ENCODE peak calls at places on chromosome 20, in nine cellular contexts. M is GM12891, J is NB4, B is Peyer's patch, N is IMR-90, Y is GM12892, W is A549, K is uterus, Z is tibial nerve. I is an unnamed sample.

GRCh38 chr20:48618052-48618451 is 209.7 kb downstream of the PREX1 start:
- DNase-seq in M (no peak), J (no peak), B (no peak), N (no peak), Y (no peak), W (no peak), K (no peak), Z (no peak), I (no peak)

GRCh38 chr20:49347156-49347555 is 69.3 kb upstream of the ZNFX1 start:
- DNase-seq in M (no peak), J (no peak), B (no peak), N (no peak), Y (no peak), W (no peak), K (no peak), Z (no peak), I (no peak)

GRCh38 chr20:44614525-44614924 is 32.1 kb downstream of the PKIG start:
- DNase-seq in M (no peak), J (no peak), B (no peak), N (no peak), Y (no peak), W (no peak), K (no peak), Z (no peak), I (no peak)

GRCh38 chr20:54491443-54491842 is 16.1 kb downstream of the DOK5 start:
- DNase-seq in M (no peak), J (no peak), B (no peak), N (no peak), Y (no peak), W (no peak), K (no peak), Z (no peak), I (no peak)

GRCh38 chr20:3716195-3716834 is 3.9 kb upstream of the SIGLEC1 start:
- DNase-seq in M (no peak), J (peak; percentile 77), B (no peak), N (peak; percentile 37), Y (no peak), W (peak; percentile 73), K (no peak), Z (no peak), I (peak; percentile 59)

GRCh38 chr20:57049298-57049697 is 217.1 kb downstream of the BMP7 start:
- DNase-seq in M (no peak), J (no peak), B (no peak), N (no peak), Y (no peak), W (no peak), K (no peak), Z (no peak), I (no peak)

GRCh38 chr20:51533291-51534172 is 9.0 kb downstream of the NFATC2 start:
- DNase-seq in M (no peak), J (no peak), B (no peak), N (peak; percentile 69), Y (no peak), W (peak; percentile 25), K (no peak), Z (no peak), I (no peak)

GRCh38 chr20:58636983-58637421 is 14.1 kb upstream of the STX16 start:
- DNase-seq in M (no peak), J (no peak), B (no peak), N (no peak), Y (no peak), W (no peak), K (peak; percentile 12), Z (no peak), I (no peak)

GRCh38 chr20:21499641-21500040 is 14.2 kb downstream of the NKX2-2 start:
- DNase-seq in M (no peak), J (no peak), B (no peak), N (no peak), Y (no peak), W (no peak), K (no peak), Z (no peak), I (no peak)

GRCh38 chr20:4656491-4656890 is 65.2 kb upstream of the PRND start:
- DNase-seq in M (no peak), J (no peak), B (no peak), N (peak; percentile 4), Y (no peak), W (no peak), K (no peak), Z (no peak), I (no peak)

GRCh38 chr20:45918182-45918737 is 6.3 kb upstream of the PLTP start:
- DNase-seq in M (no peak), J (no peak), B (no peak), N (peak; percentile 77), Y (no peak), W (no peak), K (no peak), Z (no peak), I (no peak)
- TF ChIP-seq POLR2A in M (no peak), J (no peak), B (no peak), N (no peak), Y (no peak), W (no peak), K (no peak), Z (no peak), I (no peak)

DNA sequence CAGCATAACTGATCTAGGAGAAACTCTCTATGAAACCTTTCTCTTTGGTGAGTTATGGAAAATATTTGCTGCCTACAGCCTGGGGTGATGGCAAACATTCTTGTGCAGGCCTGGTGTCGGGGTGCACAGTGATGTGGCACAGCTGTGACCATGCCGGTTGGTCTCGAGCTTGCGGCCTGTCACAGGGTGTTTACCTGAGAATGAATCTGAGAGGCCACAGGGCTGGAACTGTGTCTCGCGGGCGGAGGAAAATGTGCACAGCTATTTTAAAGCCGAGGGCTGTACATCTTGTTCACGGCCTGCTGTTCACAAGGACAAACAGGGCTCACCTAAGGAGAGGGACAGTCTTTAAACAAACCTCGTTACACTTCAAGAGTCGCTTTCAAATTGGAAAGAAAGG is 69.3 kb upstream of the FOXA2 start:
- DNase-seq in M (no peak), J (no peak), B (no peak), N (no peak), Y (no peak), W (no peak), K (no peak), Z (no peak), I (no peak)
- TF ChIP-seq POLR2A in M (no peak), J (no peak), B (no peak), N (no peak), Y (no peak), W (no peak), K (no peak), Z (no peak), I (no peak)

GRCh38 chr20:40687384-40688128 is 1.5 kb downstream of the MAFB start:
- DNase-seq in M (no peak), J (no peak), B (no peak), N (no peak), Y (no peak), W (no peak), K (peak; percentile 38), Z (no peak), I (no peak)
- TF ChIP-seq POLR2A in M (no peak), J (no peak), B (no peak), N (no peak), Y (no peak), W (no peak), K (peak; percentile 17), Z (no peak), I (no peak)

GRCh38 chr20:62896526-62896925 is 29.8 kb downstream of the DIDO1 start:
- DNase-seq in M (no peak), J (no peak), B (no peak), N (no peak), Y (no peak), W (no peak), K (no peak), Z (no peak), I (no peak)
- TF ChIP-seq POLR2A in M (no peak), J (no peak), B (no peak), N (no peak), Y (no peak), W (no peak), K (no peak), Z (no peak), I (no peak)

GRCh38 chr20:47206962-47207641 is 149.4 kb downstream of the ZMYND8 start:
- DNase-seq in M (no peak), J (no peak), B (no peak), N (no peak), Y (no peak), W (no peak), K (no peak), Z (no peak), I (no peak)

GRCh38 chr20:47209982-47210381 is 146.5 kb downstream of the ZMYND8 start:
- DNase-seq in M (no peak), J (no peak), B (no peak), N (no peak), Y (no peak), W (no peak), K (no peak), Z (no peak), I (no peak)

GRCh38 chr20:47210470-47210869 is 146.0 kb downstream of the ZMYND8 start:
- DNase-seq in M (no peak), J (no peak), B (no peak), N (no peak), Y (no peak), W (no peak), K (no peak), Z (no peak), I (no peak)

GRCh38 chr20:47211036-47211435 is 145.5 kb downstream of the ZMYND8 start:
- DNase-seq in M (no peak), J (no peak), B (no peak), N (no peak), Y (no peak), W (no peak), K (no peak), Z (no peak), I (no peak)

DNA sequence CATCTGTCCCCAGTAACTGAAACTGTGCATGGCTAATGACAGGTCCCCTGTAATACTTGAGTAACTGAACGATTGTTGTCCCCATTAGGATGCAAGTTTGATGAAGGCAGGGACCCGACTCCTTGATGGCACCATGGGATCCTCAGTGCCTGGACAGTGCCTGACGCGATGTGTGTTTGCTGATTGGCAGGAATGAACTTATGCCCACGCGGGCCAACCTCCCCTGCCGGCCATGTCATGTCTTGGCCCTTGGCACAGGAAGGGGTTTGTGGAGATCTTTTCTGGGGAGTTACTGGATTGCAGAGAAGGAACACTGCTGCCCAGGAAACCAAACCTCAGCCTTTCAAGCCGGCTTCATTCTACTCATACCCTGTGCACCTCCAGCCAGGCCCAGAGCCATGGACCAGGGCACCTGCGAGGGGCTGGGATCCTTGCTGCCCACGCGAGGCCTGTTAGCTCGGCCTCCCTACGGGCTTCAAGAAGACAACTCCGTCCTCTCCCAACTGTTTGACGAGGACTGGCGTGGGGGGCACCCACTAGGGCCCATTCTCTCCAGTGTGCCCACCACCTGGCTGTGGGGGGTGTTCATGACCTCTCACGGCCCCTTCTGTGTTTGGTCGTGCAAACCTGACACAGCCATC is 147.8 kb downstream of the ZMYND8 start:
- DNase-seq in M (no peak), J (no peak), B (no peak), N (no peak), Y (no peak), W (no peak), K (no peak), Z (no peak), I (no peak)
- TF ChIP-seq POLR2A in M (no peak), J (no peak), B (no peak), N (no peak), Y (no peak), W (no peak), K (no peak), Z (no peak), I (no peak)

GRCh38 chr20:40683221-40683893 is 5.7 kb downstream of the MAFB start:
- DNase-seq in M (no peak), J (no peak), B (no peak), N (no peak), Y (no peak), W (no peak), K (no peak), Z (no peak), I (no peak)
- TF ChIP-seq POLR2A in M (no peak), J (no peak), B (no peak), N (no peak), Y (no peak), W (no peak), K (no peak), Z (no peak), I (no peak)